ENCODE peak calls at places on chromosome 12, in nine cellular contexts. V is neural progenitor cell, S is PC-9, J is PC-3, P is GM23338, R is fibroblast of lung, D is astrocyte, M is H1, A is endothelial cell of umbilical vein. C is an unnamed sample.

GRCh38 chr12:45336762-45337596 is 121.1 kb downstream of the ANO6 start:
- DNase-seq in V (no peak), S (no peak), J (peak; percentile 57), P (no peak), R (peak; percentile 94), D (peak; percentile 91), M (no peak), A (no peak), C (peak; percentile 90)

GRCh38 chr12:546920-547845 is 87.4 kb downstream of the B4GALNT3 start:
- DNase-seq in V (peak; percentile 82), S (peak; percentile 40), J (peak; percentile 67), P (peak; percentile 75), R (peak; percentile 27), D (no peak), M (no peak), A (peak; percentile 61), C (peak; percentile 76)

GRCh38 chr12:124169577-124169976 is 125.3 kb upstream of the RFLNA start:
- DNase-seq in V (no peak), S (no peak), J (no peak), P (no peak), R (no peak), D (no peak), M (no peak), A (no peak), C (no peak)

GRCh38 chr12:75953312-75953906 is 78.2 kb downstream of the PHLDA1 start:
- DNase-seq in V (no peak), S (peak; percentile 92), J (peak; percentile 54), P (no peak), R (peak; percentile 52), D (peak; percentile 56), M (no peak), A (no peak), C (peak; percentile 63)

GRCh38 chr12:115402443-115403170 is 718.6 kb upstream of the TBX3 start:
- DNase-seq in V (no peak), S (no peak), J (no peak), P (no peak), R (peak; percentile 39), D (peak; percentile 12), M (no peak), A (no peak), C (peak; percentile 68)

GRCh38 chr12:132084681-132085635 is 59.2 kb downstream of the DDX51 start:
- DNase-seq in V (peak; percentile 90), S (peak; percentile 48), J (peak; percentile 51), P (peak; percentile 84), R (peak; percentile 42), D (peak; percentile 28), M (no peak), A (peak; percentile 68), C (peak; percentile 82)

GRCh38 chr12:69097619-69098368 is 141.6 kb upstream of the CPSF6 start:
- DNase-seq in V (no peak), S (no peak), J (peak; percentile 63), P (no peak), R (peak; percentile 86), D (peak; percentile 82), M (no peak), A (peak; percentile 52), C (peak; percentile 72)

GRCh38 chr12:49297695-49298060 is 2.7 kb downstream of the PRPH start:
- DNase-seq in V (no peak), S (no peak), J (no peak), P (no peak), R (no peak), D (no peak), M (no peak), A (no peak), C (no peak)

GRCh38 chr12:9051156-9051545 is 61.8 kb downstream of the KLRG1 start:
- DNase-seq in V (no peak), S (no peak), J (no peak), P (no peak), R (no peak), D (no peak), M (no peak), A (no peak), C (no peak)

GRCh38 chr12:41907036-41907435 is 237.6 kb downstream of the GXYLT1 start:
- DNase-seq in V (peak; percentile 5), S (no peak), J (no peak), P (peak; percentile 20), R (no peak), D (no peak), M (no peak), A (no peak), C (no peak)

GRCh38 chr12:40874868-40875267 is 182.6 kb downstream of the CNTN1 start:
- DNase-seq in V (no peak), S (no peak), J (no peak), P (no peak), R (no peak), D (no peak), M (no peak), A (no peak), C (no peak)

GRCh38 chr12:51360315-51360714 is 13.8 kb upstream of the CELA1 start:
- DNase-seq in V (no peak), S (no peak), J (no peak), P (no peak), R (no peak), D (no peak), M (no peak), A (no peak), C (no peak)

GRCh38 chr12:30178948-30179347 is 395.2 kb upstream of the TMTC1 start:
- DNase-seq in V (no peak), S (no peak), J (no peak), P (no peak), R (no peak), D (no peak), M (no peak), A (no peak), C (no peak)

GRCh38 chr12:28583771-28584261 is 393.6 kb downstream of the CCDC91 start:
- DNase-seq in V (no peak), S (no peak), J (peak; percentile 48), P (peak; percentile 40), R (peak; percentile 88), D (peak; percentile 82), M (no peak), A (no peak), C (peak; percentile 15)

GRCh38 chr12:49228653-49229052 is 36.2 kb upstream of the TUBA1C start:
- DNase-seq in V (no peak), S (no peak), J (no peak), P (no peak), R (no peak), D (no peak), M (no peak), A (no peak), C (no peak)

GRCh38 chr12:51429705-51430104 is 5.1 kb downstream of the SLC4A8 start:
- DNase-seq in V (no peak), S (no peak), J (no peak), P (no peak), R (no peak), D (no peak), M (no peak), A (no peak), C (no peak)

DNA sequence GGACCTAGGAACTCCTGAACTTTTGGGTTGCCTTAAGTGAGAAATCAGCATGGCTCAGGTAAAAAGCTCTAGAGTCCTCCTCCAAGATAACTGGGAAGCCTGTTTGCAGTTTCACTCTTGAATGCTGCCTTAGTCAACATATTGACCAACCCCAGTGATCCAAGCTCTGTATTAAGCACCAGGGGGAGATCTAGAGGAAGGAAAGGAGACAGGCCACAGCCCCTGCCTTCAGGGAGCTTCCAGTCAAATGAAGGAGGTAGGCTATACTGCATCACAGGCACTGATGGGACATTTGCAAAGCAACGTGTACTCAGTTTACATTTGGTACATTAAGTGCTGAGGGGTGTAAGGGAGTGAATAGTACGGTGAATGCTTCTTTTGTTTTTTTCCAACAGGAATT is 1.2 kb upstream of the CSAD start:
- DNase-seq in V (no peak), S (no peak), J (no peak), P (no peak), R (no peak), D (no peak), M (no peak), A (no peak), C (peak; percentile 27)
- H3K27ac ChIP-seq in V (no peak overlapping the region), S (peak overlapping the region; percentile 74), J (peak overlapping the region; percentile 90), P (no peak overlapping the region), R (no peak overlapping the region), D (no peak overlapping the region), M (no peak overlapping the region), A (no peak overlapping the region), C (peak overlapping the region; percentile 94)

GRCh38 chr12:53998900-53999236 is 1.1 kb upstream of the HOXC9 start:
- DNase-seq in V (no peak), S (no peak), J (no peak), P (no peak), R (no peak), D (no peak), M (no peak), A (no peak), C (no peak)
- TF ChIP-seq EZH2 in V (peak; percentile 29), S (no peak), J (no peak), P (peak; percentile 91), R (no peak), D (no peak), M (no peak), A (no peak), C (no peak)

DNA sequence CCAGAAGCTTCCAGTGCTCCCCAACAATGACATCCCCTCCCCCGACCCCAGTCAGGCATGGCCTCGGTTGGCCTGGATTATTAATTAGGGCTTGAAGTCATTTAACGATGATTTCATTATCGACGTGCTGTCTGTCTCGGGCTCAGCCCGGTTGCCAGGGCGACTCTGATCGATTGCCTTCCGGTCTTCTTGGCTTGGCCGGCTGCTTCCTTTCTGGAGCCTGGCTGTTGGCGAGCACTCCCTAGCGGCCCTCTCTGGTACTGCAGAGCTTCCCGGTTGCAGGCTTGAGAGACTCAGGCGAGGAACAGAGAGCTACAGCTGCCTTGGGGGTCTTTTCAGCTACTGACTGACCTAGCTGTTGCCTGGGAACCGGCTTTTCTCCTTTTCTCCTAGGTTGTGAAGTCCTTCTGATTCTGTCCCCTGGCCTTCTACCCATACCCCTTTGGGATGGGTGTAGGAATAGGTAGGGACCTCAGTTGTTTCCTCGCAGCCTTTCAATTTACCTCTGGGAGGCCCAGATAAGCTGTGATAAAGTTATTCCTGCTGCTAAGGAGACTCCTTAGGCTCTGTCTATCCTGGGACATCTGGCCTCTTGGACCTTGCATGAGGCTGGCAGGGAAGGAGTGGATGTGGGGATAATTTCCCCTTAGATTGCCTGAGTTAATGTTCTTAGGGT is 5.5 kb upstream of the CISTR start:
- DNase-seq in V (peak; percentile 94), S (no peak), J (peak; percentile 80), P (peak; percentile 96), R (peak; percentile 51), D (peak; percentile 14), M (peak; percentile 70), A (peak; percentile 63), C (peak; percentile 78)
- H3K27ac ChIP-seq in V (no peak overlapping the region), S (no peak overlapping the region), J (no peak overlapping the region), P (no peak overlapping the region), R (no peak overlapping the region), D (no peak overlapping the region), M (no peak overlapping the region), A (no peak overlapping the region), C (no peak overlapping the region)

DNA sequence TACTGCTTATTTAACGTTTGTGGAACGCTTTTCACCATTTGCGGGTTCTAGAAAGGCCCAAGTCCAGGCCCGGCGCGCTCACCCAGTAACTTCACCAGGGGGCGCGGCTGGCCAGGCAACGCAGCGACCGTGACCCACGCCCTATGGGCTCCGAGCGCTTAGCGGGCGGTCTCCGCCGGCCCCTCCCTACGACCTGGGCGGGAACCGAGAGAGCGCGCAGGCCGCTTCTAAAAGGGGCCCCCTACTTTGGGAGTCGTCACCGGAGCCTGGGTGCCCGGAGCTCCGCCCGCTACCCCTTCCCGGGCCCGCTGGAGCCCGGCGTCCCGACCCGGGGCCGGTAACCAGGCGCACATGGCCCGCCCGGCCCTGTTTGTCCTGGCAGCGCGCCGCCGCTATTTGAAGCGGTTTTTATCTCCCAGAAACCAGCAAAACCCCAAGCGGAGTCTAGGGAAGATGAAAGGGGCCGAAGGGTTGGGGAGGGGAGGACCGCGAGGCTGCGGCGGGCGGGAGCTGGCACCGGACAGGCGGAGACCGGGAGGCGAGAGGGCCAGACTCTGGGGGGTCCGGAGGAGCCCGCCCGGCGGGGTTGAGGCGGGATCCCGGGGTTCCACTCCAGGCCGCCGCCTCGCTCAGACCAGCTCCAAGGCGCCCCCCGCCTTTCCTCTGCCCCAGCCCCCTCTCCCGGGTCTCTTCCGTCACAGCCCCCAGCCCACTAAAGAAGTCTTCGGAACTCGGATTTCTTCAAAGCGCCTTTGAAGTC is 3.5 kb upstream of the AAAS start:
- DNase-seq in V (peak; percentile 90), S (peak; percentile 67), J (peak; percentile 89), P (peak; percentile 95), R (peak; percentile 86), D (peak; percentile 71), M (no peak), A (peak; percentile 86), C (peak; percentile 98)
- TF ChIP-seq EZH2 in V (peak; percentile 57), S (no peak), J (no peak), P (peak; percentile 56), R (no peak), D (no peak), M (no peak), A (no peak), C (no peak)

C was measured in GM23248.